ENCODE peak calls at places on chromosomes 16 and 17, in five cellular contexts. L is AG09309, H is tibial artery, P is body of pancreas, J is AG04450. S is an unnamed sample.
A peak's percentile ranks its signal among the peaks of the same experiment; 100 is the strongest.

GRCh38 chr16:27408012-27408601 is 6.1 kb downstream of the IL21R start:
- DNase-seq in H (no peak), P (no peak), J (no peak), L (no peak), S (peak; percentile 43)

GRCh38 chr16:87765473-87765775 is 362 bp downstream of the KLHDC4 start:
- DNase-seq in P (no peak), J (no peak), L (no peak), H (no peak), S (no peak)

GRCh38 chr17:61405047-61405685 is 5.5 kb downstream of the TBX2 start:
- DNase-seq in H (no peak), L (no peak), J (no peak), P (peak; percentile 11), S (no peak)

GRCh38 chr17:58970966-58971575 is 135.6 kb downstream of the TRIM37 start:
- DNase-seq in H (no peak), J (no peak), L (no peak), P (no peak), S (peak; percentile 5)

GRCh38 chr16:83771306-83771942 is 36.4 kb upstream of the HSBP1 start:
- DNase-seq in L (no peak), J (no peak), H (peak; percentile 44), P (peak; percentile 53), S (no peak)

GRCh38 chr16:85612191-85612800 is 826 bp upstream of the GSE1 start:
- DNase-seq in H (peak; percentile 80), P (peak; percentile 95), J (peak; percentile 61), L (peak; percentile 66), S (peak; percentile 62)

GRCh38 chr17:6327007-6327406 is 107.9 kb downstream of the AIPL1 start:
- DNase-seq in L (no peak), J (no peak), H (no peak), P (no peak), S (no peak)

GRCh38 chr17:46811978-46812583 is 6.4 kb downstream of the WNT3 start:
- DNase-seq in P (no peak), J (peak; percentile 3), L (peak; percentile 37), H (no peak), S (peak; percentile 31)

GRCh38 chr16:9092963-9093477 is 1.6 kb downstream of the HAPSTR1 start:
- DNase-seq in J (no peak), H (peak; percentile 27), P (peak; percentile 56), L (no peak), S (no peak)

GRCh38 chr17:17380156-17380925 is 77.2 kb downstream of the NT5M start:
- DNase-seq in L (no peak), H (no peak), J (no peak), P (no peak), S (no peak)

GRCh38 chr17:82338858-82339633 is 5.5 kb upstream of the SECTM1 start:
- DNase-seq in L (peak; percentile 40), P (peak; percentile 59), H (no peak), J (peak; percentile 30), S (peak; percentile 29)
- H3K4me3 ChIP-seq in L (peak overlapping the region; percentile 31), P (no peak overlapping the region), H (peak overlapping the region; percentile 49), J (no peak overlapping the region), S (peak overlapping the region; percentile 2)

GRCh38 chr16:67885545-67885944 is 860 bp downstream of the NRN1L start:
- DNase-seq in P (no peak), L (no peak), J (no peak), H (no peak), S (no peak)
- H3K4me3 ChIP-seq in P (no peak overlapping the region), L (no peak overlapping the region), J (no peak overlapping the region), H (no peak overlapping the region), S (no peak overlapping the region)

GRCh38 chr17:50096758-50097157 is 1.6 kb downstream of the PDK2 start:
- DNase-seq in P (no peak), L (no peak), H (no peak), J (no peak), S (no peak)
- H3K4me3 ChIP-seq in P (no peak overlapping the region), L (peak overlapping the region; percentile 80), H (peak overlapping the region; percentile 77), J (no peak overlapping the region), S (no peak overlapping the region)

DNA sequence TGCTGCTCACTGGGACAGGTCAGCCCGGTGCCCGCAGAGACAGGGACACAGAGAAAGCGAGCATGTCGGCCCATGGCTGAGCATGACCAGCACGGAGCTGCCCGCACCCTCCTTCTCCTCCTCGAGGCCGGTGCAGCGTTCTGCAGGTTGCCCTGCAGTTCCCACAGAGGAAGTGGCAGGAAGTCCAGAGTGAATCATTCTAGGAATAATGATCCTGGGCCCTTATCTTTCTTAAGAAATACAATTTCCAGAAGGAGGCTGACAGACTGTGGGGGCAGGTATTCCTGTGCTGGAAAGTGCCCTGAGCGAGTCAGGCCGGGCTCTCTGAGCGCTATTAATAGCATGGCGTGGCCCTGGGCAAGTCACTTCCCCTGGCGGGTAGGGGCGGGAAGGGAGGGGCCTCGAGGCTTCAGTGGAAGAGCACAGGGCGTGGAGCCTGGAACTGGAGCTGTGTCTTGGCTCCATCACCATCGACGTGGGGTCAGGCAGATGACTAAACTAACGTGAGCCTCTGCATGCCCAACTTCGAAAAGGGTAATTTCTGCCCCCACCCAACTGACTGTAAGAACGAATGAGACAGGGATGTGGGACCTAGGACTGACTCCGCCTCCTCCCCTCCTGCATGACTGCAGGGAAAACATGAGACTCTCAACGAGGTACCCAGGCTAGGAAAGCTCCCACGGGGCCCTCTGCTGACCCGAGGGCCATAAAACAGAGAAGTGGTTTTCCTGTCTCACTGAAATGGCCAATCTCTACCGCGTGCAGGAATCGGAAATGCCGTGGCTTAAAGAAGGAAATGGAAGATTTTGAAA is 9.8 kb downstream of the TMEM204 start:
- DNase-seq in J (no peak), L (peak; percentile 53), P (peak; percentile 36), H (peak; percentile 76), S (peak; percentile 43)
- H3K4me3 ChIP-seq in J (no peak overlapping the region), L (no peak overlapping the region), P (no peak overlapping the region), H (no peak overlapping the region), S (no peak overlapping the region)

DNA sequence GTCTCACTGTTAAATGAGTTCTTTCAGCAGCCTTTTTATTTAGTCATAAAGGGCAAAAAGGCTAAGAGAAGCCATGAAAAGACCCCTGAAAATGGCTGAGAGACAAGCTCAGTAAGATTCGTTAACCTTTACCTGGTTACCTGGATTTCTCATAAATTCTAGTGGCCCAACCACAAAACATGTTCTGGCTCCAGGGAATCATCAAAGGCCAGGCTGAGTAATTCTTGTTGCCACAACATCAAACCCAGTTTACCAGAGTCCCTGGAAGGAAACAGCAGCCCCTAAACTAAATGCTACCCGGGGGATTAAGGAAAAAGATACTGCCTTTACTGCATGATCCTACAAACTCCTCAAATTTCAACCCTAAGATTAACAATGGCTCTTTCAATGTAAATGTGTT is 15.8 kb downstream of the CYTH1 start:
- DNase-seq in H (no peak), L (no peak), P (no peak), J (no peak), S (no peak)
- H3K4me3 ChIP-seq in H (no peak overlapping the region), L (no peak overlapping the region), P (no peak overlapping the region), J (no peak overlapping the region), S (no peak overlapping the region)

GRCh38 chr17:39738568-39738901 is 797 bp downstream of the GRB7 start:
- DNase-seq in P (peak; percentile 70), H (no peak), L (no peak), J (no peak), S (no peak)
- H3K4me3 ChIP-seq in P (peak overlapping the region; percentile 18), H (peak overlapping the region; percentile 29), L (no peak overlapping the region), J (no peak overlapping the region), S (no peak overlapping the region)

DNA sequence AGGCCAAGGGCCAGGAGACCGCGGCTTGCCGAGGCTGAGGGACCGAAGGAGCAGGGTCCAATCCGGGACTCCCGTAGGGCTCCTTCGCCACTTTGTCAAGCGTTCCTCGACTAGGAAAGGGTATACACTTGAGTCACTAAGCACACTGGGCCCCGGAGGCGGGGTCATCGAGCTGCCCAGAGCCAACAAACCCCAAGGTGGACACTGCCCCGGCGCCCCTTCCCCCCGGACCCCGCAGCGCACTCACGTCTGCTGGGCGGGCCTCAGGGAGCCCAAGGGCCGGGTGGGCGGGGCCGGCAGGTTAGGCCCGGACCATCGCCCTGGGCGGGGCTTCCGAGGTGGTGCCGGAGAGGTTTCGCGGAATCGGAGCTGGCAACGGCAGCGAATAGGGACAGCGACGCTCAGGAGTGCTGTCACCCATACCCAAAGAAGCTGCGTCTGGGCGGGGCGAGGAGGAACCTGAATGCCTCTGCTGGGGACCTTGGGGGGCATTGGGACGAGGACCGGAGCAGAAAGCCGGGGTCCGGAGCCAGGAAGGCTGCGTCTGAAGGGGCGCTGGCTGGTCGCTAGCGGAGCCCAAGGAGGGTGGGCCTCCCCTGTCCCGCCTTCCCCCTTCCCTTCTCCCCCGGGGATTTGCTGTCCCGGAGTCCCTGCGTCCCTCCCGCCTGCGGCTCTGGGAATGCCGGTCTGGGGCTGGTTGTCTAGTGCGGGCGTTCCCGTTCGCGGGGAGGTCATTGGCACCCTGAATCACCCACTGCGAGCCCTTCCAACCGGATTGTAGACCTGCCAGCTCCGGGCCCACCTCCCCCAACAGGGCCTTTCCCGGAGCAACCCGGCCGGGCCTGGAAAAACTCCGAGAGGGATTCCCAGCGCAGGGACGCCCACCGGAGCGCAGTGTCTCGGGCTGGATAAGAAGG is 118.2 kb upstream of the SMURF2 start:
- DNase-seq in L (no peak), P (peak; percentile 62), J (no peak), H (no peak), S (no peak)
- H3K4me3 ChIP-seq in L (no peak overlapping the region), P (peak overlapping the region; percentile 7), J (peak overlapping the region; percentile 29), H (peak overlapping the region; percentile 51), S (peak overlapping the region; percentile 32)

DNA sequence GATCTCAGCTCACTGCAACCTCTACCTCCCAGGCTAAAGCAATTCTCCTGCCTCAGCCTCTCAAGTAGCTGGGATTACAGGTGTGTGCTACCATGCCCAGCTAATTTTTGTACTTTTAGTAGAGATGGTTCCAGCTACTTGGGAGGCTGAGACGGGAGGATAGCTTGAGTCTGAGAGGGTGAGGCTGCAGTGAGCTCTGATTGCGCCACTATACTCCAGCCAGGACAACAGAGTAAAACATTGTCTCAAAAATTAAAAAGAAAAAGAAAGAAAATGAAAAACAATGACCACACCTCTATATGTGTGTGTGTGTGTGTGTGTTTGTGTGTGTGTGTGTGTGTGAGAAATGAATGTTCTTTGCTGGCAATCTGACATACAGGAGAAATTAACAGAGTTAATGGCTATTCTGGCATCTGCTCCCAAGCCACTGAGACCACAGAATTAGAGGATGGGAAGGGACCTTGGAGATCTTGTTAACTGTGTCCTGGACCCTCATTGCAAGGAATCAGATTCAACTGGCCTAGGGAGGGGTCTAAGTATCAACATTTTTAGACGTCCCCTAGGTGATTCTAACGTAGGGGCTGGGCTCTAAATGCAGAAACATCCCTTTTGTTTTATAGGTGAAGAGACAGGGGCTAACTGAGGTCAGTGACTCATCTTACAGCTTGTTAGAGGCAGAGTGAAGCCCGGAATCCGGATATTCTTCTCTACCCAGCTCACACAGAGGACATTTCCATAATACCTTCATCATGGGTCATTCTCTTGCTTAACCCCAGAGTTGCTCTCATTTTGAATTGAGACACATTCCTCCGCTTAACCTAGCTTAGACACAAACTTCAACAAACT is 16.4 kb upstream of the MARCHF10 start:
- DNase-seq in L (peak; percentile 85), P (no peak), J (peak; percentile 74), H (no peak), S (peak; percentile 96)
- H3K4me3 ChIP-seq in L (no peak overlapping the region), P (no peak overlapping the region), J (no peak overlapping the region), H (no peak overlapping the region), S (no peak overlapping the region)